ENCODE peak calls at places on chromosomes 12 and 14, in six cellular contexts. L is SK-N-SH, J is K562, W is H1, F is GM12891, B is HepG2. G is an unnamed sample.

GRCh38 chr14:97074860-97075259 is 277.7 kb downstream of the VRK1 start:
- DNase-seq in B (no peak), F (no peak), J (no peak), L (no peak), W (no peak), G (no peak)

GRCh38 chr12:25184132-25184531 is 10.8 kb downstream of the DNAI7 start:
- DNase-seq in J (no peak), F (no peak), B (no peak), W (no peak), L (no peak), G (no peak)

GRCh38 chr14:20412422-20412821 is 879 bp downstream of the TEP1 start:
- DNase-seq in F (no peak), B (no peak), J (no peak), L (no peak), W (no peak), G (no peak)

GRCh38 chr12:89305373-89305772 is 46.9 kb downstream of the DUSP6 start:
- DNase-seq in F (no peak), W (no peak), B (no peak), J (no peak), L (no peak), G (no peak)

GRCh38 chr12:16939871-16940306 is 333.9 kb upstream of the LMO3 start:
- DNase-seq in W (peak), L (peak), F (peak), B (peak), J (peak), G (peak)

GRCh38 chr12:89016970-89017778 is 335.1 kb downstream of the DUSP6 start:
- DNase-seq in B (peak), W (no peak), F (no peak), L (peak), J (peak), G (peak)

GRCh38 chr12:88299567-88300101 is 157.5 kb downstream of the TMTC3 start:
- DNase-seq in W (no peak), J (peak), F (peak), L (no peak), B (no peak), G (peak)

GRCh38 chr12:122894173-122895121 is 1.5 kb downstream of the VPS37B start:
- DNase-seq in J (no peak), L (no peak), B (no peak), F (no peak), W (no peak), G (no peak)

GRCh38 chr12:106459534-106459933 is 102.0 kb downstream of the POLR3B start:
- DNase-seq in F (no peak), J (no peak), B (no peak), L (no peak), W (no peak), G (no peak)

GRCh38 chr14:78950654-78951053 is 780.5 kb downstream of the NRXN3 start:
- DNase-seq in W (no peak), J (no peak), F (no peak), L (no peak), B (no peak), G (no peak)

GRCh38 chr12:91948504-91948903 is 197.1 kb downstream of the BTG1 start:
- DNase-seq in F (no peak), W (no peak), L (no peak), B (no peak), J (no peak), G (no peak)

GRCh38 chr12:50933459-50934124 is 18.8 kb upstream of the HIGD1C start:
- DNase-seq in B (peak), F (no peak), W (no peak), L (no peak), J (peak), G (no peak)

GRCh38 chr14:99038401-99038800 is 233.6 kb downstream of the BCL11B start:
- DNase-seq in B (no peak), L (no peak), J (no peak), W (no peak), F (no peak), G (no peak)

GRCh38 chr14:32468955-32469354 is 139.9 kb downstream of the AKAP6 start:
- DNase-seq in W (no peak), F (no peak), J (no peak), B (peak), L (no peak), G (no peak)

GRCh38 chr12:83945871-83946270 is 966.7 kb downstream of the SLC6A15 start:
- DNase-seq in L (no peak), F (no peak), J (no peak), W (no peak), B (peak), G (no peak)

DNA sequence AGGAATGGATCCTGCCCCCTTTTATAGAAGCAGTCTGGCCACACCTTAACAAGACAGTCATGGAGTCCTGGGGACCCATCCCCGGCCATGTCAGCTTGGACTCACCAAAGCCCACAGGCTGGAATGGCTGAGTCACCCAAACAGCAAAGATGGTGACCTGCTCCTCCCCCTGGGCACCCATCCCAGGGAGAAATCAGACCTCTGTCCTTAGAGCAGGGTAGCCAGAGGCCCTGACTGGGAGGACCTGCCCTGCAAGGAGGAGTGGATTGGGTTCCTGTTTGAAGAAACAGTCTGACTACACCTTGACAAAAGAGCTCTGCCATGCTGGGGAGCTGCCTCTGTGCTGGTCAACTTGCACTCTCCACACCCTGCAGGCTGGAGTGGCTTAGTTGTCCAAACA is 16.7 kb downstream of the MGP start:
- DNase-seq in W (no peak), B (no peak), L (no peak), J (no peak), F (no peak), G (no peak)
- TF ChIP-seq TAF1 in W (no peak), B (no peak), L (no peak), J (no peak), F (no peak), G (no peak)

DNA sequence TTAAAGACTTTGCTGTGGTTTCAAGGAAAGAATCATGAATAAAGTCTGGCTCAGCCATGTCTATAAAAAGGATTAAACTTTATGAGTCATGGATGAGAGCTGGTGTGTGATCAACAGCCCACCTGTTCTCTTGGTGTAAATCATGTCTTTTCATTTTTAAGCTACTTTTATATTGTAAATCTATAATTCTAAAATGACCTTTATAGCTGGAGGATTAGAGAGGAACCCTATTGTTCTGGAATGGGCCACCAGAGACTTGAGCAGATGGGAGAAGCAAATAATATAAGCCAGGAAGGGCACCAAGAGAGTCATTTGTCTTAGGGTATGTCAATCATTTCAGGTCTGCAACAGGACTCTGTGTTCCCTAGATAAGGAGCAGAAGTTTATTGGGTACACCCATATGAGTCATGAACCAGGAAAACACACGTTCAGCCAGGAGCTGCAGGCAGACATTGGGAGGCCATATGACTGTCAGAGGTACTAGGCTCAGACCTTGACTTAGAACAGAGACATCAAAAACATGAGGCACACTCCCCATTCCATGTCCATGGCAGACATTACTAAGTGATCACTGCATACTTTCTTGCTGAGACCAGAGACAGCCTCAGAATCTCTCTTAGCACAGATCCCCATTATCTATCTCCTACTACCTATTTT is 49.3 kb downstream of the NDUFA12 start:
- DNase-seq in J (peak), L (no peak), W (no peak), F (no peak), B (no peak), G (no peak)
- TF ChIP-seq POLR2AphosphoS5 in J (peak), L (no peak), W (no peak), F (no peak), B (no peak), G (no peak)

GRCh38 chr14:71290960-71291466 is 383.8 kb downstream of the PCNX1 start:
- DNase-seq in J (no peak), B (peak), L (no peak), W (no peak), F (peak), G (no peak)
- TF ChIP-seq TAF1 in J (no peak), B (no peak), L (no peak), W (no peak), F (no peak), G (no peak)

GRCh38 chr12:28770329-28770728 is 378.7 kb upstream of the FAR2 start:
- DNase-seq in W (no peak), L (no peak), B (no peak), F (no peak), J (no peak), G (no peak)
- TF ChIP-seq POLR2AphosphoS5 in W (no peak), L (no peak), B (no peak), F (no peak), J (no peak), G (no peak)

DNA sequence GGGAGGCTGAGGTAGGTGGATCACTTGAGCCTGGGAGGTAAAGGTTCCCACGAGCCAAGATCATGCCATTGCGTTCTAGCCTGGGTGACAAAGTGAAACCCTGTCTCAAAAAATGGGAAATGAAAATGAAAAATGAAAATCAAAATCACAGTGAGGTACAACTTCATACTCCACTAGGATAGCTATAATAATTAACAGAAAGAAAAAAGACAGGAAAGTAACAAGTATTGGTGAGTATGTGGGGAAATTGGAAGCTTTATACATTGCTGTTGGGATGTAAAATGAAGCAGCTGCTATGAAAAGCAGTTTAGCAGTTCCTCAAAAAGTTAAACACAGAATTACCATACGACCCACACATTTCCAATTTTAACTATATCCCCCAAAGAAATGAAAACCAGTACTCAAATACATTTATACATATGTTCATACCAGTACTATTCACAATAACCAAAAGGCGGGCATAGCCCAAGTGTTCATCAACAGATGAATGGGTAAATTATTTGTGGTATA is 22.2 kb downstream of the SGPP1 start:
- DNase-seq in B (no peak), L (no peak), W (no peak), F (no peak), J (no peak), G (no peak)
- TF ChIP-seq TAF1 in B (no peak), L (no peak), W (no peak), F (no peak), J (no peak), G (no peak)

DNA sequence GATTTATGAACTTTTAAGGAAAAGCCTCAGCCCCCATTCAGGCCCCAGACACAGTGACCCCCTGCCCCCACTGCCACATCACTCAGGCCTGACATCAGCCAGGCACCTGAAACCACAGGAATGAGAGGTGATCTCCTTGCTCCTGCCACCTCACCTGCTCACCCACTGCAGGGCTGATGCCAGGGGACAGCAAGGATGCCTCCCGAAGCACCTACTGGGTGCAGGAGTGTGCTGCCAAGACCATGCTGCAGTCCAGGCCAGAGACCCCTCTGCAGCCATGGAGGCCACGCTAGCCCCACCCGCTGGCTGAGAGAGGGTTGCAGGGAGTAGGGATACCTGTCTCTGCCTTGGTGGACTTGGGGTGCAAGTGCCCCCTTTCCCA is 18.6 kb upstream of the KRT7 start:
- DNase-seq in J (no peak), F (no peak), L (no peak), B (no peak), W (no peak), G (no peak)
- TF ChIP-seq POLR2AphosphoS5 in J (no peak), F (no peak), L (no peak), B (no peak), W (no peak), G (no peak)